ENCODE peak calls at places on chromosomes 2 and 18, in seven cellular contexts. T is CD4-positive, alpha-beta memory T cell; Q is effector memory CD4-positive, alpha-beta T cell; Z is epithelial cell of prostate; J is right cardiac atrium; G is A673; B is tibial artery. P is an unnamed sample.

GRCh38 chr2:15316370-15316814 is 244.7 kb downstream of the NBAS start:
- DNase-seq in T (peak), Q (peak), Z (no peak), J (peak), G (no peak), B (no peak), P (no peak)

GRCh38 chr2:58866040-58866439 is 624.9 kb upstream of the FANCL start:
- DNase-seq in T (no peak), Q (no peak), Z (no peak), J (no peak), G (peak), B (no peak), P (no peak)

GRCh38 chr18:43587538-43588153 is 310.4 kb upstream of the SYT4 start:
- DNase-seq in T (no peak), Q (no peak), Z (no peak), J (no peak), G (peak), B (no peak), P (no peak)

GRCh38 chr2:204986641-204987040 is 441.4 kb downstream of the PARD3B start:
- DNase-seq in T (no peak), Q (no peak), Z (no peak), J (no peak), G (no peak), B (no peak), P (no peak)

GRCh38 chr2:46323671-46324207 is 26.5 kb downstream of the EPAS1 start:
- DNase-seq in T (no peak), Q (no peak), Z (no peak), J (no peak), G (no peak), B (no peak), P (no peak)

GRCh38 chr2:29110916-29111315 is 4.3 kb upstream of the CLIP4 start:
- DNase-seq in T (no peak), Q (no peak), Z (peak), J (no peak), G (no peak), B (no peak), P (no peak)

GRCh38 chr2:217733461-217733860 is 269.3 kb downstream of the TNS1 start:
- DNase-seq in T (no peak), Q (no peak), Z (no peak), J (no peak), G (no peak), B (no peak), P (no peak)

GRCh38 chr2:233065954-233066470 is 5.9 kb downstream of the INPP5D start:
- DNase-seq in T (no peak), Q (no peak), Z (no peak), J (no peak), G (no peak), B (peak), P (no peak)

GRCh38 chr18:76658627-76659026 is 163.6 kb upstream of the ZNF516 start:
- DNase-seq in T (no peak), Q (no peak), Z (no peak), J (no peak), G (peak), B (no peak), P (no peak)

GRCh38 chr2:56014075-56014730 is 90.6 kb upstream of the EFEMP1 start:
- DNase-seq in T (no peak), Q (no peak), Z (no peak), J (no peak), G (peak), B (no peak), P (no peak)

GRCh38 chr2:70988151-70988550 is 6.5 kb downstream of the TEX261 start:
- DNase-seq in T (no peak), Q (no peak), Z (no peak), J (peak), G (no peak), B (peak), P (no peak)

GRCh38 chr2:70986499-70987189 is 8.0 kb downstream of the TEX261 start:
- DNase-seq in T (no peak), Q (no peak), Z (no peak), J (no peak), G (no peak), B (peak), P (no peak)

GRCh38 chr2:70988726-70989648 is 5.7 kb downstream of the TEX261 start:
- DNase-seq in T (no peak), Q (no peak), Z (no peak), J (no peak), G (no peak), B (peak), P (no peak)

GRCh38 chr2:70985956-70986355 is 7.5 kb downstream of the ANKRD53 start:
- DNase-seq in T (no peak), Q (no peak), Z (no peak), J (no peak), G (no peak), B (peak), P (no peak)

DNA sequence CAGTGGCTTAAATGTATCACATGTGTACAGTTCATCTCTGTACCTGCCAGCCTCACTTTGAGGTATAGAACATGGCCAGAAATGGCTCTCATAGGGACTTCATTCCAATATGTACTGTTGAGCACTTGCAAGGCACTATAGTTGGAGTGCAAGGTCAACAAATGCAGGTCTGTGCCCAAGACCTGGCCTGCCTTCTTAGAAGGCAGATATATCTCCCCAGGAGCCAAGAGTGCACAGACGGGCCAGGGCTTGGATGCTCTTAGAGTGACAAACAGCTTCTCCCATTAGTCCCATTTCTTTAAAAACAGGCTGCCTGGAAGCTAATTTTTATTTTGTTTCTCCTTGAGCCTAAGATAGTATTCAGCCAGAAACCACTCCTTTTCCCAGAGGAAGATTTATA is 7.3 kb downstream of the TEX261 start:
- DNase-seq in T (no peak), Q (no peak), Z (no peak), J (no peak), G (no peak), B (peak), P (no peak)
- H3K27ac ChIP-seq in T (no peak), Q (no peak), Z (no peak), J (no peak), G (no peak), B (peak), P (no peak)

GRCh38 chr2:73859721-73860586 is 31.2 kb downstream of the STAMBP start:
- DNase-seq in T (no peak), Q (no peak), Z (peak), J (no peak), G (peak), B (no peak), P (no peak)

GRCh38 chr2:73855526-73855925 is 26.8 kb downstream of the STAMBP start:
- DNase-seq in T (no peak), Q (no peak), Z (no peak), J (no peak), G (no peak), B (no peak), P (no peak)

GRCh38 chr2:73851274-73851673 is 22.5 kb downstream of the STAMBP start:
- DNase-seq in T (no peak), Q (no peak), Z (no peak), J (no peak), G (peak), B (no peak), P (no peak)

GRCh38 chr2:73852020-73852419 is 23.3 kb downstream of the STAMBP start:
- DNase-seq in T (no peak), Q (no peak), Z (no peak), J (no peak), G (peak), B (no peak), P (no peak)

DNA sequence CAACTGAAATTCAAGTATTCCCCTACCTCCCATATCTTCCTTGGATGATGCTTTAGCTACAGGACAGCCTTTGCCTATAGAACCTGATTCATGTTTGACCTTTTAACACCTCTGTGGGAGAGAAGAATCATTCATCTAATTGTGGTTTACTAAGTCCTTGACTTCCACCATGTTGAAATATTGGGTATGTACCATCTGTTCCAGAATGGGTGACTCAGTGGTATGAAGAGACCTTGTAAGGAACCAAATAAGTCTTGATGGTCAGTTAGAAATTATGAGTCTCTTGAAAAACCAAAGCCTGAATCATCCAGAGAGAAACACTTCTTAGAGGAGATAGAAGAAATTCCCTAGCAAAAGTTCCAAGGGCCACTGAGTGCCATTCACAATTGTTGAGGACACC is 27.5 kb downstream of the STAMBP start:
- DNase-seq in T (no peak), Q (no peak), Z (no peak), J (no peak), G (no peak), B (no peak), P (no peak)
- H3K27ac ChIP-seq in T (no peak), Q (no peak), Z (no peak), J (no peak), G (no peak), B (no peak), P (no peak)

GRCh38 chr2:203949228-203949627 is 12.7 kb downstream of the ICOS start:
- DNase-seq in T (peak), Q (no peak), Z (peak), J (no peak), G (no peak), B (no peak), P (no peak)

GRCh38 chr2:203948733-203949132 is 12.2 kb downstream of the ICOS start:
- DNase-seq in T (no peak), Q (no peak), Z (no peak), J (no peak), G (no peak), B (no peak), P (no peak)

DNA sequence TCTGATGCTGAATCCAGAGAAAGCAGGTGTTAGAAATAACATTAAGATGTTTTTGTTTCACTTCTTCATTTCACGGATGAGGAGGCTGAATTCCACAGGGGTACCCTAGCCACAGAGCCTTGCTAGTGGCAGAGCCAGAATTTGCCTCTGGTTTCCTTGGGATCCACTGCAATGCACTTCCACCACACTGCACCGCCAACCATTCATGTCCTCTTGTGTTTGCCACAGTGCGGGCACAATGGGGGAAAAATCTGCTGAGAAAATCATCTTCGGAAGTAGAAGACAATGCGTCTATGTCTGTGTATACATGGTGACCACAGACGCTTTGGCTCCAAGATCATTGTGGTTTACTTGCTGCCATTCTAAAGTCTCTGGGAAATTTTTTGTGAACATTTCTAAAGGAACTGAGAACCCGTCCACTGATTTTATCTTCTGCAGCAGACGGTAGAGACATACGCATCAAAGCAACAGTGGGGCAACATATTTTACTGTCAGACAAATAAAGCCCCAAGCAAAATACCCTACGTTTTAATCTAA is 14.9 kb downstream of the ICOS start:
- DNase-seq in T (peak), Q (peak), Z (no peak), J (no peak), G (no peak), B (no peak), P (no peak)
- H3K27ac ChIP-seq in T (peak), Q (peak), Z (no peak), J (no peak), G (no peak), B (no peak), P (peak)

GRCh38 chr18:62999392-62999791 is 284.1 kb downstream of the PHLPP1 start:
- DNase-seq in T (no peak), Q (no peak), Z (no peak), J (peak), G (no peak), B (peak), P (no peak)
- H3K27ac ChIP-seq in T (no peak), Q (no peak), Z (no peak), J (no peak), G (no peak), B (no peak), P (no peak)

GRCh38 chr2:231190531-231191197 is 7.8 kb upstream of the ARMC9 start:
- DNase-seq in T (no peak), Q (no peak), Z (no peak), J (peak), G (no peak), B (peak), P (no peak)
- H3K27ac ChIP-seq in T (no peak), Q (no peak), Z (no peak), J (peak), G (no peak), B (peak), P (no peak)

P was measured in naive thymus-derived CD4-positive, alpha-beta T cell.